ENCODE peak calls at places on chromosomes 7 and 10, in five cellular contexts. One of them, this sample, is unnamed.

GRCh38 chr10:101002456-101002855 is 2.8 kb downstream of the LZTS2 start:
- DNase-seq in NCI-H774: no peak
- DNase-seq in coronary artery: no peak
- DNase-seq in astrocyte: no peak
- DNase-seq in NAMALWA: no peak
- DNase-seq in this sample: no peak

GRCh38 chr7:86788948-86789347 is 145.2 kb downstream of the GRM3 start:
- DNase-seq in NCI-H774: no peak
- DNase-seq in NAMALWA: no peak
- DNase-seq in astrocyte: no peak
- DNase-seq in coronary artery: no peak
- DNase-seq in this sample: no peak

GRCh38 chr10:72834183-72834825 is 59.2 kb upstream of the OIT3 start:
- DNase-seq in NCI-H774: peak; percentile 45
- DNase-seq in coronary artery: no peak
- DNase-seq in astrocyte: peak; percentile 47
- DNase-seq in NAMALWA: peak; percentile 51
- DNase-seq in this sample: no peak

GRCh38 chr10:26214004-26214403 is 2.6 kb upstream of the GAD2 start:
- DNase-seq in NAMALWA: no peak
- DNase-seq in coronary artery: no peak
- DNase-seq in astrocyte: no peak
- DNase-seq in NCI-H774: peak; percentile 79
- DNase-seq in this sample: no peak

GRCh38 chr10:14584643-14585042 is 190.1 kb downstream of the FAM107B start:
- DNase-seq in coronary artery: no peak
- DNase-seq in astrocyte: no peak
- DNase-seq in NAMALWA: peak; percentile 33
- DNase-seq in NCI-H774: no peak
- DNase-seq in this sample: no peak

GRCh38 chr7:94701555-94701973 is 45.6 kb upstream of the SGCE start:
- DNase-seq in NCI-H774: no peak
- DNase-seq in astrocyte: peak; percentile 75
- DNase-seq in coronary artery: no peak
- DNase-seq in NAMALWA: no peak
- DNase-seq in this sample: no peak

GRCh38 chr10:121027390-121027789 is 176.2 kb downstream of the WDR11 start:
- DNase-seq in NCI-H774: no peak
- DNase-seq in astrocyte: no peak
- DNase-seq in coronary artery: no peak
- DNase-seq in NAMALWA: no peak
- DNase-seq in this sample: no peak

GRCh38 chr10:13420532-13421307 is 72.6 kb upstream of the SEPHS1 start:
- DNase-seq in coronary artery: no peak
- DNase-seq in NCI-H774: no peak
- DNase-seq in astrocyte: no peak
- DNase-seq in NAMALWA: no peak
- DNase-seq in this sample: no peak

GRCh38 chr10:1006573-1006972 is 18.3 kb downstream of the GTPBP4 start:
- DNase-seq in coronary artery: no peak
- DNase-seq in NCI-H774: no peak
- DNase-seq in astrocyte: no peak
- DNase-seq in NAMALWA: no peak
- DNase-seq in this sample: no peak